ENCODE peak calls at places on chromosome 9, in ten cellular contexts. N, U, X, H, T, S, C, F, O and D are unnamed samples.

GRCh38 chr9:116901260-116901659 is 214.2 kb downstream of the TRIM32 start:
- DNase-seq in O (no peak), H (no peak), T (no peak), S (no peak), C (no peak), F (no peak), X (peak; percentile 79), U (no peak), N (peak; percentile 4), D (no peak)

GRCh38 chr9:13282998-13283397 is 3.5 kb upstream of the MPDZ start:
- DNase-seq in N (no peak), C (no peak), U (no peak), X (no peak), S (no peak), H (no peak), T (no peak), O (no peak), F (no peak), D (no peak)

GRCh38 chr9:110835859-110836271 is 167.3 kb downstream of the MUSK start:
- DNase-seq in S (no peak), X (no peak), H (no peak), T (no peak), O (no peak), N (no peak), U (no peak), F (no peak), C (no peak), D (no peak)

GRCh38 chr9:34254966-34255825 is 73.9 kb downstream of the KIF24 start:
- DNase-seq in N (peak; percentile 12), T (no peak), H (no peak), S (no peak), O (peak; percentile 31), C (no peak), X (no peak), U (no peak), F (peak; percentile 18), D (no peak)

GRCh38 chr9:133932633-133933032 is 59.5 kb downstream of the VAV2 start:
- DNase-seq in T (no peak), N (no peak), H (no peak), X (no peak), C (no peak), F (no peak), S (no peak), U (no peak), O (no peak), D (no peak)

GRCh38 chr9:70421020-70421271 is 6.5 kb upstream of the KLF9 start:
- DNase-seq in N (no peak), U (no peak), C (no peak), F (no peak), T (no peak), X (no peak), S (no peak), O (no peak), H (no peak), D (no peak)

GRCh38 chr9:130423272-130423671 is 21.5 kb upstream of the ASS1 start:
- DNase-seq in F (no peak), U (no peak), C (peak; percentile 54), N (no peak), S (no peak), H (no peak), T (no peak), O (no peak), X (no peak), D (no peak)

GRCh38 chr9:91580136-91580535 is 156.5 kb upstream of the NFIL3 start:
- DNase-seq in T (peak; percentile 87), H (no peak), N (peak; percentile 32), O (no peak), F (no peak), S (no peak), X (no peak), U (no peak), C (peak; percentile 48), D (no peak)

GRCh38 chr9:134502261-134503211 is 139.1 kb upstream of the COL5A1 start:
- DNase-seq in S (peak; percentile 56), C (peak; percentile 88), H (no peak), F (peak; percentile 32), X (peak; percentile 50), T (peak; percentile 58), U (no peak), N (peak; percentile 79), O (peak; percentile 79), D (peak; percentile 83)

GRCh38 chr9:107750741-107751521 is 261.4 kb upstream of the KLF4 start:
- DNase-seq in U (peak; percentile 77), C (no peak), O (peak; percentile 95), X (peak; percentile 95), H (no peak), T (no peak), S (no peak), N (peak; percentile 91), F (peak; percentile 81), D (peak; percentile 97)

GRCh38 chr9:95574176-95574575 is 57.4 kb upstream of the PTCH1 start:
- DNase-seq in O (no peak), U (no peak), F (no peak), T (no peak), N (no peak), X (no peak), H (no peak), C (peak; percentile 71), S (no peak), D (no peak)

GRCh38 chr9:101727621-101728524 is 10.6 kb downstream of the GRIN3A start:
- DNase-seq in O (no peak), X (no peak), S (no peak), F (no peak), N (peak; percentile 34), T (peak; percentile 66), U (no peak), H (no peak), C (peak; percentile 49), D (no peak)

GRCh38 chr9:928363-929042 is 48.0 kb upstream of the DMRT3 start:
- DNase-seq in C (peak; percentile 58), F (no peak), X (no peak), T (peak; percentile 83), H (no peak), S (no peak), N (peak; percentile 47), U (no peak), O (no peak), D (no peak)

GRCh38 chr9:94870793-94871558 is 144.5 kb downstream of the AOPEP start:
- DNase-seq in X (peak; percentile 92), S (no peak), F (no peak), T (no peak), C (no peak), N (peak; percentile 68), O (peak; percentile 47), U (no peak), H (peak; percentile 39), D (no peak)

GRCh38 chr9:127154003-127154389 is 31.6 kb upstream of the ANGPTL2 start:
- DNase-seq in C (no peak), S (no peak), O (peak; percentile 14), H (no peak), T (peak; percentile 43), U (no peak), X (no peak), F (peak; percentile 20), N (no peak), D (peak; percentile 58)

GRCh38 chr9:136328011-136328621 is 777 bp downstream of the GPSM1 start:
- DNase-seq in N (peak; percentile 57), O (no peak), C (no peak), H (no peak), T (no peak), S (no peak), U (no peak), F (peak; percentile 69), X (peak; percentile 82), D (no peak)

GRCh38 chr9:32334112-32334511 is 50.3 kb upstream of the ACO1 start:
- DNase-seq in F (no peak), X (no peak), N (no peak), S (no peak), T (no peak), H (no peak), O (no peak), C (no peak), U (no peak), D (no peak)
- TF ChIP-seq CTCF in F (no peak), X (no peak), N (no peak), S (no peak), T (no peak), H (no peak), O (no peak), C (peak; percentile 13), U (no peak), D (no peak)

DNA sequence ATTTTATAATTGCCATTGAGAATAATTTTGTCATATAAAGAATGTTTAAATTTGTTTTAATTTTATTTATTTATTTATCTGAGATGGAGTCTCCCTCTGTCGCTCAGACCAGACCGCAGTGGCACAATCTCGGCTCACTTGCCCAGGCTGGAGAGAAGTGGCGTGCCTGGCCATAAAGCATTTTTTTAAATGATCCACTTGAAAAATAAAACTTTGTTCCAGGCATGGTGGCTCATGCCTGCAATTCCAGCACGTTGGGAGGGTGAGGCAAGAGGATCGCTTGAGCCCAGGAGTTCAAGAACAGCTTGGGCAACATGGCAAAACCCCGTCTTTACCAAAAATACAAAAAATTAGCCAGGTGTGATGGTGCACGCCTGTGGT is 2.1 kb upstream of the SIT1 start:
- DNase-seq in U (no peak), T (no peak), H (no peak), N (no peak), O (no peak), X (no peak), F (no peak), C (no peak), S (no peak), D (no peak)
- H3K27ac ChIP-seq in U (peak overlapping the region; percentile 60), T (no peak overlapping the region), H (no peak overlapping the region), N (peak overlapping the region; percentile 44), O (no peak overlapping the region), X (peak overlapping the region; percentile 39), F (peak overlapping the region; percentile 62), C (no peak overlapping the region), S (no peak overlapping the region), D (no peak overlapping the region)

DNA sequence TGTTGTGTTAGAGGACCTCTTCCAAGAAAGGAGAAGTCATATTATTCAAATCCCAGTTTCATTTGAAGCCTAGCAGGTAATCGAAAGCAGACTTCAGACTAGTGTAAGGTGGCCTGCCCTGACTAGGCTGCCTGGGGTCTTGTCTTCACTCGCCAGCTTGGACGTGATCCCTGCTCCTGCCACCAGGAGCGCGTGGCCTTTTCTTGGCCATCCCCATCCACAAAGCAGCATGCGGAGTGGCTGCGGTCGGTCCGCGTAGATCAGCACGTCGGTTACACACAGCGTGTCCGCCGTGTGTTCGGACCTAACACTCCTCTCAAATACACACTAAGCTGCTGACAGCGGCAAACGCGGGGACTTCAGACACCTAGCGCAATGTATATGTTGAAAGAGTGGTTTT is 37.3 kb downstream of the CFAP77 start:
- DNase-seq in F (no peak), C (peak; percentile 35), X (no peak), S (no peak), U (no peak), H (no peak), O (no peak), T (peak; percentile 91), N (no peak), D (no peak)
- TF ChIP-seq CTCF in F (no peak), C (peak; percentile 51), X (no peak), S (no peak), U (no peak), H (no peak), O (no peak), T (peak; percentile 81), N (no peak), D (no peak)

DNA sequence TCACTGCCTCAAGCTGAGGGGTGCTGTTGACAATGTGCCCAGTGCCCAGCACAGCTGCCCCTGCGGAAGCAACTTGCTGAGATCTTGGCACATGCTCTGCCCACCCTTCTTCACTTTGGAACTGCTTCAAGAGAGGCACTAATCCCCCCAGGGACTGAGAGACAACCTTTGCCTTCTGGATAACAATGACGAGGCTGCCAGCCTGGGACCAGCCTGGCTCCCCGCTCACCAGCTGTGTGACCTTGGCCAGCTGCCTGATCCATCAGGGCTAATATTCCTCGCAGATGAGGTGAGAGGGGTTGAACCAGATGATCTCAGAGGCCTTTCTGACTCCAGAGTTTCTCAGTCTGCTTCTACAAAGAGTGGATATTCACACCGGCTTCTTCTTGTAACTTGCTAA is 81.0 kb downstream of the SHB start:
- DNase-seq in F (no peak), X (no peak), N (no peak), O (no peak), H (no peak), S (no peak), T (no peak), C (no peak), U (peak; percentile 67), D (no peak)
- H3K27ac ChIP-seq in F (no peak overlapping the region), X (no peak overlapping the region), N (no peak overlapping the region), O (no peak overlapping the region), H (no peak overlapping the region), S (no peak overlapping the region), T (no peak overlapping the region), C (no peak overlapping the region), U (no peak overlapping the region), D (peak overlapping the region; percentile 84)